ENCODE peak calls at places on chromosomes 16 and 17, in nine cellular contexts. D, X, Q, Y, I, A, E, F and R are unnamed samples.

GRCh38 chr17:68792042-68792685 is 163.0 kb downstream of the ABCA8 start:
- DNase-seq in I (no peak), D (no peak), Y (no peak), A (no peak), X (no peak), Q (no peak), F (no peak), E (no peak), R (no peak)

GRCh38 chr17:55588858-55589257 is 77.6 kb upstream of the SMIM36 start:
- DNase-seq in X (no peak), Y (no peak), E (no peak), F (no peak), Q (no peak), A (no peak), D (no peak), I (no peak), R (no peak)

GRCh38 chr17:47776330-47777197 is 43.5 kb downstream of the TBX21 start:
- DNase-seq in Q (peak), A (no peak), F (peak), Y (peak), E (no peak), X (no peak), I (no peak), D (peak), R (peak)

GRCh38 chr17:40530988-40531971 is 29.9 kb upstream of the TNS4 start:
- DNase-seq in A (no peak), E (no peak), Y (peak), Q (no peak), X (no peak), I (no peak), D (no peak), F (no peak), R (peak)

GRCh38 chr16:53457670-53458069 is 23.4 kb downstream of the RBL2 start:
- DNase-seq in F (no peak), E (no peak), D (no peak), Y (peak), A (peak), I (no peak), X (no peak), Q (no peak), R (peak)

GRCh38 chr16:81715358-81716196 is 63.5 kb upstream of the PLCG2 start:
- DNase-seq in A (no peak), Y (peak), D (no peak), Q (no peak), X (no peak), F (no peak), I (no peak), E (no peak), R (no peak)

GRCh38 chr17:37643829-37644228 is 583 bp upstream of the DDX52 start:
- DNase-seq in F (peak), I (peak), E (no peak), Y (no peak), D (no peak), Q (no peak), X (no peak), A (no peak), R (no peak)

GRCh38 chr17:40538936-40539705 is 26.2 kb downstream of the CCR7 start:
- DNase-seq in Q (no peak), I (no peak), D (no peak), E (no peak), A (no peak), Y (no peak), F (no peak), X (peak), R (no peak)

GRCh38 chr17:51046527-51047384 is 73.9 kb downstream of the SPAG9 start:
- DNase-seq in F (peak), Y (no peak), Q (peak), X (no peak), A (peak), E (no peak), D (peak), I (no peak), R (no peak)

GRCh38 chr17:16917995-16918394 is 53.9 kb downstream of the TNFRSF13B start:
- DNase-seq in F (no peak), X (no peak), I (peak), Q (no peak), Y (no peak), D (no peak), E (no peak), A (no peak), R (no peak)

GRCh38 chr17:78316867-78317816 is 42.7 kb downstream of the SOCS3 start:
- DNase-seq in A (peak), F (no peak), D (peak), I (peak), E (no peak), Q (no peak), Y (no peak), X (no peak), R (no peak)

GRCh38 chr16:85083051-85083639 is 29.1 kb downstream of the CIBAR2 start:
- DNase-seq in X (no peak), A (no peak), Q (no peak), F (no peak), D (no peak), E (no peak), Y (no peak), I (no peak), R (no peak)

GRCh38 chr17:3913531-3914318 is 2.5 kb downstream of the P2RX1 start:
- DNase-seq in E (no peak), D (peak), A (peak), X (peak), I (peak), Y (peak), F (peak), Q (no peak), R (peak)

GRCh38 chr16:324451-325334 is 27.8 kb downstream of the AXIN1 start:
- DNase-seq in F (no peak), Q (no peak), D (no peak), E (no peak), A (peak), I (no peak), Y (peak), X (no peak), R (peak)

GRCh38 chr16:56401482-56401881 is 23.9 kb downstream of the AMFR start:
- DNase-seq in Q (no peak), X (no peak), E (no peak), A (no peak), I (no peak), F (no peak), D (peak), Y (no peak), R (no peak)

GRCh38 chr17:32659419-32659842 is 172.6 kb downstream of the CDK5R1 start:
- DNase-seq in Y (peak), X (peak), E (no peak), Q (peak), D (peak), F (peak), I (peak), A (peak), R (peak)

GRCh38 chr17:79657036-79657435 is 46.2 kb upstream of the RBFOX3 start:
- DNase-seq in E (no peak), Y (no peak), Q (no peak), D (no peak), A (no peak), X (no peak), I (no peak), F (no peak), R (no peak)

GRCh38 chr16:15141586-15141985 is 47.5 kb upstream of the RRN3 start:
- DNase-seq in Q (no peak), F (no peak), I (no peak), E (no peak), A (no peak), X (peak), D (no peak), Y (no peak), R (no peak)

GRCh38 chr17:78675836-78676235 is 98.6 kb upstream of the DNAH17 start:
- DNase-seq in E (no peak), A (no peak), X (no peak), Q (no peak), D (no peak), I (no peak), Y (no peak), F (no peak), R (no peak)

GRCh38 chr17:41413353-41413752 is 11.0 kb downstream of the KRT37 start:
- DNase-seq in E (no peak), I (no peak), A (no peak), F (no peak), Y (no peak), D (no peak), X (no peak), Q (no peak), R (no peak)

GRCh38 chr16:56675685-56676210 is 6.1 kb downstream of the MT1H start:
- DNase-seq in I (no peak), D (no peak), A (peak), Y (peak), F (no peak), X (no peak), E (no peak), Q (no peak), R (peak)

GRCh38 chr17:62819511-62820221 is 11.6 kb upstream of the MARCHF10 start:
- DNase-seq in D (no peak), X (peak), Y (no peak), Q (peak), E (peak), F (no peak), I (peak), A (peak), R (no peak)

GRCh38 chr17:57617218-57617617 is 127.9 kb downstream of the CCDC182 start:
- DNase-seq in F (no peak), I (no peak), D (no peak), Q (no peak), A (no peak), E (no peak), Y (no peak), X (no peak), R (no peak)

GRCh38 chr16:55835578-55835977 is 2.7 kb upstream of the CES1 start:
- DNase-seq in Y (no peak), Q (no peak), D (peak), A (peak), I (no peak), F (no peak), E (no peak), X (no peak), R (no peak)

GRCh38 chr17:3879181-3879580 is 13.7 kb downstream of the CAMKK1 start:
- DNase-seq in Q (no peak), I (no peak), D (no peak), A (no peak), E (no peak), X (no peak), Y (no peak), F (no peak), R (no peak)

GRCh38 chr17:2067559-2067958 is 12.7 kb downstream of the HIC1 start:
- DNase-seq in I (no peak), A (peak), F (no peak), Y (no peak), Q (no peak), E (no peak), D (no peak), X (no peak), R (no peak)

GRCh38 chr17:46025510-46025909 is 26.5 kb downstream of the STH start:
- DNase-seq in E (no peak), I (no peak), A (no peak), F (no peak), Y (no peak), X (peak), Q (no peak), D (no peak), R (no peak)

GRCh38 chr17:29653995-29654714 is 31.4 kb upstream of the CORO6 start:
- DNase-seq in X (no peak), D (no peak), F (no peak), Q (no peak), E (no peak), I (no peak), Y (no peak), A (no peak), R (no peak)

GRCh38 chr16:66376577-66377326 is 10.3 kb downstream of the CDH5 start:
- DNase-seq in D (no peak), I (no peak), F (no peak), Y (no peak), Q (no peak), A (no peak), E (no peak), X (no peak), R (no peak)

GRCh38 chr17:78137392-78138203 is 7.0 kb downstream of the TMC8 start:
- DNase-seq in I (no peak), Q (no peak), A (no peak), D (no peak), E (no peak), X (peak), F (no peak), Y (no peak), R (peak)

GRCh38 chr17:79988163-79988971 is 47.3 kb downstream of the TBC1D16 start:
- DNase-seq in I (peak), Y (no peak), Q (peak), D (peak), E (no peak), X (peak), F (no peak), A (peak), R (peak)

GRCh38 chr17:3505008-3505407 is 29.2 kb downstream of the ASPA start:
- DNase-seq in F (no peak), A (no peak), E (no peak), I (no peak), D (no peak), X (no peak), Q (no peak), Y (no peak), R (no peak)

GRCh38 chr16:19884021-19884485 is 595 bp downstream of the GPRC5B start:
- DNase-seq in D (no peak), Q (no peak), I (peak), F (no peak), Y (no peak), X (peak), E (no peak), A (peak), R (no peak)

GRCh38 chr16:64403352-64403751 is 718.5 kb downstream of the CDH11 start:
- DNase-seq in A (no peak), I (no peak), Q (no peak), F (no peak), E (no peak), Y (no peak), X (no peak), D (no peak), R (no peak)

GRCh38 chr16:74297296-74297665 is 667 bp downstream of the PSMD7 start:
- DNase-seq in Y (peak), A (peak), I (no peak), F (peak), E (no peak), Q (no peak), D (peak), X (no peak), R (peak)

GRCh38 chr16:78706637-78707036 is 607.2 kb downstream of the WWOX start:
- DNase-seq in X (no peak), Y (no peak), E (no peak), A (no peak), Q (no peak), I (no peak), D (no peak), F (no peak), R (no peak)

GRCh38 chr16:56360117-56361008 is 65.0 kb downstream of the AMFR start:
- DNase-seq in Y (no peak), F (no peak), E (no peak), X (no peak), I (peak), D (no peak), A (no peak), Q (no peak), R (no peak)

GRCh38 chr17:31147507-31148202 is 52.9 kb downstream of the NF1 start:
- DNase-seq in A (no peak), I (no peak), E (no peak), X (no peak), Y (no peak), Q (no peak), F (no peak), D (no peak), R (no peak)